ENCODE peak calls at places on chromosomes 3 and 15, in ten cellular contexts. E is esophagus squamous epithelium, K is transverse colon, J is uterus, A is K562, S is right lobe of liver, D is stomach, R is upper lobe of left lung, N is HCT116, V is spleen. L is an unnamed sample.

GRCh38 chr3:195286115-195286872 is 15.3 kb upstream of the XXYLT1 start:
- DNase-seq in E (no peak), K (no peak), J (no peak), A (no peak), S (no peak), D (no peak), R (no peak), N (no peak), V (no peak), L (no peak)

GRCh38 chr15:101710806-101711205 is 13.5 kb downstream of the TARS3 start:
- DNase-seq in E (no peak), K (no peak), J (no peak), A (no peak), S (no peak), D (no peak), R (no peak), N (no peak), V (no peak), L (no peak)

GRCh38 chr3:159840900-159841299 is 147.7 kb upstream of the IL12A start:
- DNase-seq in E (no peak), K (no peak), J (no peak), A (no peak), S (no peak), D (no peak), R (no peak), N (no peak), V (no peak), L (no peak)

GRCh38 chr3:37481986-37482385 is 307.6 kb upstream of the LRRFIP2 start:
- DNase-seq in E (no peak), K (no peak), J (no peak), A (no peak), S (no peak), D (no peak), R (no peak), N (no peak), V (no peak), L (no peak)

GRCh38 chr3:44584646-44585501 is at the start of gene ZNF660:
- DNase-seq in E (no peak), K (peak; percentile 37), J (peak; percentile 60), A (peak; percentile 17), S (peak; percentile 29), D (peak; percentile 27), R (peak; percentile 88), N (no peak), V (peak; percentile 79), L (peak; percentile 74)

GRCh38 chr3:58994746-58995330 is 55.0 kb downstream of the CFAP20DC start:
- DNase-seq in E (no peak), K (peak; percentile 18), J (no peak), A (peak; percentile 17), S (no peak), D (no peak), R (no peak), N (peak; percentile 60), V (no peak), L (no peak)

GRCh38 chr3:78708565-78709073 is 1059.2 kb downstream of the ROBO1 start:
- DNase-seq in E (no peak), K (no peak), J (no peak), A (no peak), S (no peak), D (no peak), R (no peak), N (no peak), V (no peak), L (no peak)

GRCh38 chr3:193559100-193559499 is 4.4 kb upstream of the ATP13A4 start:
- DNase-seq in E (no peak), K (no peak), J (no peak), A (no peak), S (no peak), D (no peak), R (no peak), N (no peak), V (no peak), L (no peak)

GRCh38 chr15:57462391-57462790 is 86.1 kb downstream of the CGNL1 start:
- DNase-seq in E (no peak), K (no peak), J (no peak), A (no peak), S (no peak), D (no peak), R (no peak), N (no peak), V (no peak), L (no peak)

GRCh38 chr15:73800662-73801345 is 47.7 kb upstream of the INSYN1 start:
- DNase-seq in E (no peak), K (no peak), J (peak; percentile 22), A (no peak), S (no peak), D (no peak), R (no peak), N (no peak), V (peak; percentile 14), L (peak; percentile 47)

GRCh38 chr3:197793246-197793645 is 2.2 kb downstream of the LRCH3 start:
- DNase-seq in E (no peak), K (no peak), J (no peak), A (no peak), S (no peak), D (no peak), R (no peak), N (no peak), V (no peak), L (no peak)

GRCh38 chr3:94162700-94163099 is 99.8 kb downstream of the NSUN3 start:
- DNase-seq in E (no peak), K (no peak), J (no peak), A (peak; percentile 7), S (no peak), D (no peak), R (no peak), N (peak; percentile 85), V (no peak), L (no peak)

DNA sequence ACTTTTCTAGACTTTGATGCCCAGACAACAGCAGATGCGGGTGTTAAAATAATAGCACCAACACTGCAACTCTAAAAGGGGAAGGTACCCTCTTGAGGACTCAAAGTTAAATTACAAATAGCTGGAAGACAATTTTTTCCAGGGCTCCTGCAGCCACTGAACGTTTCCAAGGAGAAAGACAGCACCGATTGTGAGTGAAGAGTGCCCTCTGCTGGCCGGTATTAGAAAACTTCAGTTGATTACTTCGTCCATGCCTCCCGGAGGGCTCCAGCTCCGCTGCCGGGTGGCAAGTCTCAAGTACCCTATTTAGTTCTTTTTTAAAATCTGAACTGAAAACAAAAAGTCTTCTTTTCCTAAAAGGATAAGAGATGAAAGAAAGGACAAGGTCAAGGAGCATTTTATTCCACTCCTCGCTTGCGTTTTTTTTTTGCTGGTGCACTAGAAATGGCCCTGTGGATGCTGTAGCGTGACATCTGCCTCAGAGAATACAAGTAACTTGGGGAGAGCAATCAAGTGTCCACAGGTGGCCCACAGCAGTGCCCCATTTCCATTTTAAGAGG is 71.5 kb upstream of the SPATA12 start:
- DNase-seq in E (no peak), K (peak; percentile 85), J (peak; percentile 91), A (peak; percentile 61), S (peak; percentile 67), D (peak; percentile 82), R (no peak), N (peak; percentile 43), V (peak; percentile 84), L (peak; percentile 87)
- TF ChIP-seq POLR2A in E (no peak), K (no peak), J (no peak), A (no peak), S (no peak), D (no peak), R (no peak), N (no peak), V (no peak), L (no peak)

DNA sequence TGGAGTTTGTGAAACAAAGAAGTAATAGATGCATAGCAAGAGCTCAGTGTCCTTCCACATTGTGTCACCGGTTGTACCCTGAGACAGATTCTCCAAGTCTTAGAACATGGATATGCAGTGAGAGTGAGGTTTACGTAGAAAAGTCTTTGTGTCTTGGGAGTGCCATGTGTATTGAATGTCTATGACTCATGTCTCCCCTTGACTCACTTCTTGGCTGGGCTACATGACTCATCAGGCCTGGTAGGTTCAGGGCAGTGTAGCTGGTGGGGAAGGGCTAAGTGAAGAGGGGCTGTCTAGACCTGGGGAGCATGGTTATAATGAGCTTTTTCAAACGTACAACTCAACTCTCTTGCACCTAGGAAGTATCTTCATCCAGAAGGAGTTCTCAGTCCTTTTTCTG is 167.4 kb downstream of the GAP43 start:
- DNase-seq in E (no peak), K (no peak), J (no peak), A (peak; percentile 28), S (no peak), D (no peak), R (no peak), N (peak; percentile 94), V (no peak), L (no peak)
- TF ChIP-seq POLR2A in E (no peak), K (no peak), J (no peak), A (no peak), S (no peak), D (no peak), R (no peak), N (no peak), V (no peak), L (no peak)

DNA sequence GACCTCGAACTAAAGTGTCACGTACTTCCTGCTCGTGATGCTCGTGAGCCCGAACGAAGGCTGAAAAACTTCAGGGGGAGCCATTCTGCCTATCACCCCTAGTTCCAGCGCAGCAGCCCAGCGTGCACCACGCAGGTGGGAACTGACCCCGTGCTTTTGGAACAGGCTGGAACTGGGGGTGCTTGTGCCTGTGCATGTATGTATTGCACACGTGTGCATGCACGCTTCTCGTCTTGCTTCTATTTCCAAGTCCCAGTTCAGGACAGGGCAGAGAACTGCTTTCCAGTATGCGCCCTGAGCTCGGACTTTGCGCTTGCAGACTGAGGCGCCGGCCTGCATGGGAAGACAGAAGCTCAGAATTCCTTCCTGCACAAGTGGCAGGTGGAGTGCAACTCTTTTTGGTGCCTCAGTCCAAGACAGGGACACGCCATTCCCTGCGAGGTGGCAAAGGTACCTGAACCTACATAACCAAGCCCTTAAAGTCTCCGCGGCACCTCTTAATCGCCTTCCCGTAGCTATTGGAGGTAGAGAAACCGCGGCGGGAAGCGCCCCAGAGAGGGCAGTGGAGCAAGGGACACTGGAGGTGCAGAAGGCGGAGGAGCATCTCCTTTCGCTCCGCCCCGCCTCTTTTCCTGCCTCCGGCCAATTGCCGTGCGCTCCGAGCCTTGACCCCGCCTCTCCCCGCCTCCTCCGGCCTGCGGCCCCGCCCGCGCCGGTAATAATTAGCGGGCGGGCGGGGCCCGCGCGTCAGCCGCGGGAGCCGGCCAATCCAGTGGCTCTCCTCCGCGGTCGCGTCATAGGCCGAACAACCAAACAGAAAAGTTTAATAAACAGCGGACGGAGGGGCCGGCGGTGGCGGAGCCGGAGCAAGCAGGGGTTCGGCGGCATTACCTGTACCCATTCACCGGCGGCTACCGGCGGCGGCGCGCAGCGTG is at the start of gene ZFAND6:
- DNase-seq in E (peak; percentile 71), K (peak; percentile 98), J (peak; percentile 94), A (peak; percentile 92), S (peak; percentile 98), D (peak; percentile 97), R (peak; percentile 98), N (peak; percentile 84), V (peak; percentile 99), L (peak; percentile 93)
- TF ChIP-seq POLR2A in E (peak; percentile 84), K (peak; percentile 88), J (peak; percentile 91), A (peak; percentile 68), S (peak; percentile 98), D (no peak), R (peak; percentile 81), N (peak; percentile 36), V (peak; percentile 25), L (peak; percentile 85)

DNA sequence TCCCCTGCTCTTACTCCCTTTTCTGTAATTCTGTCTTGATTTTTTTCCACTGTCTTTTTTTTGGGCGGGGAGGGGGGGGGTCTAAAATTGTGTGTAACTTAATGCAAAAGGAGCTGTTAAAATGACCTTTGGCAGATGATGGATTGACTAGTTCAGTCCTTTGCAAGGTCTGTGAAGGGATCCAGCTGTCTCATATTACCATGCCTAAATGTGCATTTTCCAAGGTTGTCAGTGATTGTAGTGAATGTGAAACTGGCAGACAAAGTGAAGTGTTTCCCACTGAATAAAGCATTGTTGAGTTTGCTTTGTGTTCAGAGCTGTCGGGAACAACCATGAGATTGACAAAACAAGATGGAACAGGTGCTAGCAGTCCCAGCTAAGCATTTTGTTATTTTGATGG is 110.1 kb upstream of the SKOR1 start:
- DNase-seq in E (no peak), K (no peak), J (no peak), A (no peak), S (no peak), D (no peak), R (no peak), N (no peak), V (no peak), L (no peak)
- TF ChIP-seq POLR2A in E (no peak), K (no peak), J (no peak), A (no peak), S (no peak), D (no peak), R (no peak), N (no peak), V (no peak), L (no peak)